ENCODE peak calls at places on chromosomes 7 and 10, in ten cellular contexts. A is GF-D8; O is fibroblast of lung; T is activated naive CD8-positive, alpha-beta T cell treated with anti-CD3 and anti-CD28 coated beads, Interleukin-2, amount 10 ng/mL, durations not matched to agents 7 days and 5 days; Y is activated T-cell treated with anti-CD3 and anti-CD28 coated beads, Interleukin-2, amount 50 U/mL, for 72 hours; S is H4; R is NCI-H1092; U is epithelial cell of esophagus; N is hippocampal formation; B is GM12878. F is an unnamed sample.

GRCh38 chr7:155721056-155721455 is 76.6 kb downstream of the RBM33 start:
- DNase-seq in R (no peak), U (no peak), Y (no peak), O (no peak), N (no peak), T (no peak), A (no peak), S (no peak), B (no peak), F (no peak)

GRCh38 chr10:48292616-48293015 is 13.9 kb upstream of the MAPK8 start:
- DNase-seq in B (no peak), O (no peak), U (no peak), T (no peak), A (no peak), R (no peak), N (no peak), Y (no peak), S (no peak), F (no peak)

GRCh38 chr7:76234931-76235441 is 33.3 kb downstream of the SRRM3 start:
- DNase-seq in O (peak), S (no peak), T (peak), Y (peak), N (peak), R (peak), B (no peak), U (peak), A (no peak), F (peak)

GRCh38 chr10:26486304-26486703 is 48.2 kb downstream of the APBB1IP start:
- DNase-seq in U (peak), O (peak), N (no peak), Y (no peak), A (no peak), R (no peak), S (peak), T (no peak), B (no peak), F (peak)

GRCh38 chr7:55827577-55827976 is 35.0 kb downstream of the SEPTIN14 start:
- DNase-seq in U (no peak), Y (no peak), S (no peak), O (no peak), R (no peak), A (no peak), N (no peak), T (no peak), B (no peak), F (no peak)

GRCh38 chr7:78587443-78588044 is 789.0 kb downstream of the PHTF2 start:
- DNase-seq in T (no peak), U (peak), S (peak), R (peak), A (no peak), B (no peak), Y (no peak), O (peak), N (no peak), F (no peak)

GRCh38 chr10:52322323-52322722 is 8.2 kb downstream of the DKK1 start:
- DNase-seq in S (no peak), T (no peak), A (no peak), O (no peak), B (no peak), U (no peak), R (no peak), Y (no peak), N (no peak), F (no peak)

GRCh38 chr10:28291881-28292297 is 11.0 kb downstream of the MPP7 start:
- DNase-seq in O (peak), N (no peak), T (no peak), U (peak), S (peak), B (no peak), A (no peak), Y (peak), R (no peak), F (peak)